ENCODE peak calls at places on chromosomes 12 and 14, in five cellular contexts. C, N, K, J and W are unnamed samples.
A peak's percentile ranks its signal among the peaks of the same experiment; 100 is the strongest.

GRCh38 chr12:12172106-12172511 is 94.7 kb downstream of the LRP6 start:
- DNase-seq in C (no peak), N (peak; percentile 25), K (peak; percentile 57), J (no peak), W (peak; percentile 83)

GRCh38 chr14:87305345-87305744 is 687.6 kb downstream of the GALC start:
- DNase-seq in C (no peak), N (no peak), K (no peak), J (no peak), W (no peak)

GRCh38 chr12:108482717-108483212 is 32.3 kb upstream of the FICD start:
- DNase-seq in C (no peak), N (no peak), K (peak; percentile 68), J (no peak), W (peak; percentile 80)

GRCh38 chr14:104592292-104592672 is 12.3 kb downstream of the TMEM179 start:
- DNase-seq in C (no peak), N (no peak), K (no peak), J (no peak), W (no peak)

GRCh38 chr14:103555559-103556337 is 6.7 kb downstream of the BAG5 start:
- DNase-seq in C (no peak), N (no peak), K (no peak), J (no peak), W (no peak)

GRCh38 chr12:54560374-54560858 is 11.0 kb downstream of the PDE1B start:
- DNase-seq in C (peak; percentile 74), N (peak; percentile 92), K (peak; percentile 73), J (peak; percentile 82), W (peak; percentile 58)

GRCh38 chr12:51814311-51815088 is 34.0 kb downstream of the FIGNL2 start:
- DNase-seq in C (peak; percentile 61), N (peak; percentile 89), K (no peak), J (peak; percentile 51), W (peak; percentile 65)

GRCh38 chr12:1297639-1298038 is 296.7 kb downstream of the FBXL14 start:
- DNase-seq in C (no peak), N (no peak), K (no peak), J (no peak), W (no peak)

GRCh38 chr12:76308866-76309265 is 39.3 kb downstream of the BBS10 start:
- DNase-seq in C (no peak), N (no peak), K (no peak), J (no peak), W (no peak)

GRCh38 chr12:8866429-8866828 is 44.0 kb downstream of the A2ML1 start:
- DNase-seq in C (no peak), N (no peak), K (no peak), J (no peak), W (no peak)

GRCh38 chr14:67237591-67237990 is 3.6 kb upstream of the PALS1 start:
- DNase-seq in C (no peak), N (no peak), K (no peak), J (no peak), W (no peak)

GRCh38 chr12:20490213-20490612 is 121.9 kb downstream of the PDE3A start:
- DNase-seq in C (no peak), N (peak; percentile 41), K (no peak), J (no peak), W (no peak)

GRCh38 chr12:108323581-108323980 is 15.5 kb downstream of the CMKLR1 start:
- DNase-seq in C (no peak), N (no peak), K (no peak), J (no peak), W (no peak)

GRCh38 chr12:29537292-29537691 is 39.8 kb upstream of the OVCH1 start:
- DNase-seq in C (no peak), N (peak; percentile 9), K (peak; percentile 63), J (no peak), W (peak; percentile 90)

GRCh38 chr12:96247567-96247962 is 53.4 kb downstream of the ELK3 start:
- DNase-seq in C (no peak), N (peak; percentile 25), K (no peak), J (no peak), W (peak; percentile 46)

GRCh38 chr14:84482256-84483071 is 1047.5 kb upstream of the FLRT2 start:
- DNase-seq in C (no peak), N (peak; percentile 56), K (peak; percentile 13), J (no peak), W (peak; percentile 25)

GRCh38 chr12:92624236-92624635 is 78.6 kb upstream of the PLEKHG7 start:
- DNase-seq in C (no peak), N (peak; percentile 50), K (peak; percentile 30), J (no peak), W (peak; percentile 78)

GRCh38 chr12:80472241-80472640 is 28.2 kb downstream of the PTPRQ start:
- DNase-seq in C (no peak), N (no peak), K (no peak), J (no peak), W (no peak)

GRCh38 chr14:95663226-95663797 is 22.9 kb upstream of the TCL1B start:
- DNase-seq in C (no peak), N (no peak), K (no peak), J (no peak), W (no peak)

GRCh38 chr12:51270847-51271518 is 768 bp upstream of the SMAGP start:
- DNase-seq in C (no peak), N (peak; percentile 79), K (peak; percentile 80), J (no peak), W (peak; percentile 90)

GRCh38 chr12:124508323-124509096 is 58.9 kb downstream of the NCOR2 start:
- DNase-seq in C (no peak), N (no peak), K (no peak), J (no peak), W (no peak)

GRCh38 chr12:75207338-75208083 is 2.1 kb downstream of the KCNC2 start:
- DNase-seq in C (no peak), N (no peak), K (no peak), J (no peak), W (no peak)

GRCh38 chr14:96047101-96047500 is 7.9 kb downstream of the C14orf132 start:
- DNase-seq in C (no peak), N (no peak), K (no peak), J (no peak), W (no peak)

GRCh38 chr12:103841690-103842584 is 903 bp upstream of the NT5DC3 start:
- DNase-seq in C (peak; percentile 14), N (peak; percentile 70), K (peak; percentile 99), J (peak; percentile 14), W (peak; percentile 98)

GRCh38 chr12:6069452-6070093 is 54.9 kb downstream of the VWF start:
- DNase-seq in C (no peak), N (peak; percentile 95), K (peak; percentile 79), J (no peak), W (peak; percentile 88)

GRCh38 chr12:64669270-64669842 is 59.1 kb downstream of the RASSF3 start:
- DNase-seq in C (peak; percentile 49), N (no peak), K (no peak), J (no peak), W (no peak)